ENCODE peak calls at places on chromosomes 1 and 21, in four cellular contexts. One of them, this sample, is unnamed.

GRCh38 chr1:147787765-147788164 is 27.4 kb upstream of the GJA5 start:
- DNase-seq in tibial artery: no peak
- DNase-seq in GM20000: no peak
- DNase-seq in activated T-cell treated with anti-CD3 and anti-CD28 coated beads, Interleukin-2, amount 50 U/mL, for 24 hours: no peak
- DNase-seq in this sample: no peak

GRCh38 chr1:209808059-209808494 is 2.1 kb upstream of the IRF6 start:
- DNase-seq in GM20000: no peak
- DNase-seq in tibial artery: no peak
- DNase-seq in activated T-cell treated with anti-CD3 and anti-CD28 coated beads, Interleukin-2, amount 50 U/mL, for 24 hours: no peak
- DNase-seq in this sample: peak

GRCh38 chr1:156517746-156518145 is 17.2 kb upstream of the MEF2D start:
- DNase-seq in GM20000: no peak
- DNase-seq in tibial artery: no peak
- DNase-seq in activated T-cell treated with anti-CD3 and anti-CD28 coated beads, Interleukin-2, amount 50 U/mL, for 24 hours: no peak
- DNase-seq in this sample: no peak

GRCh38 chr21:26844258-26845065 is 747 bp downstream of the ADAMTS1 start:
- DNase-seq in activated T-cell treated with anti-CD3 and anti-CD28 coated beads, Interleukin-2, amount 50 U/mL, for 24 hours: peak
- DNase-seq in GM20000: no peak
- DNase-seq in tibial artery: peak
- DNase-seq in this sample: peak

GRCh38 chr1:147579532-147580199 is 38.4 kb downstream of the BCL9 start:
- DNase-seq in activated T-cell treated with anti-CD3 and anti-CD28 coated beads, Interleukin-2, amount 50 U/mL, for 24 hours: no peak
- DNase-seq in GM20000: no peak
- DNase-seq in tibial artery: no peak
- DNase-seq in this sample: no peak

GRCh38 chr1:118275716-118276115 is 90.7 kb upstream of the SPAG17 start:
- DNase-seq in tibial artery: no peak
- DNase-seq in activated T-cell treated with anti-CD3 and anti-CD28 coated beads, Interleukin-2, amount 50 U/mL, for 24 hours: no peak
- DNase-seq in GM20000: no peak
- DNase-seq in this sample: no peak

GRCh38 chr1:155910621-155911121 is 478 bp downstream of the RIT1 start:
- DNase-seq in tibial artery: peak
- DNase-seq in GM20000: peak
- DNase-seq in activated T-cell treated with anti-CD3 and anti-CD28 coated beads, Interleukin-2, amount 50 U/mL, for 24 hours: peak
- DNase-seq in this sample: peak

GRCh38 chr1:54971317-54971791 is 9.1 kb upstream of the TMEM61 start:
- DNase-seq in GM20000: peak
- DNase-seq in activated T-cell treated with anti-CD3 and anti-CD28 coated beads, Interleukin-2, amount 50 U/mL, for 24 hours: no peak
- DNase-seq in tibial artery: no peak
- DNase-seq in this sample: peak

This sample was measured in activated CD8-positive, alpha-beta memory T cell treated with anti-CD3 and anti-CD28 coated beads, Interleukin-2, amount 50 U/mL, for 48 hours.